ENCODE peak calls at places on chromosome 3, in five cellular contexts. One of them, this sample, is unnamed.

GRCh38 chr3:105823149-105823866 is 45.5 kb downstream of the CBLB start:
- DNase-seq in IMR-90: peak; percentile 98
- DNase-seq in fibroblast of lung: peak; percentile 99
- DNase-seq in mesenchymal stem cell: peak; percentile 97
- DNase-seq in PC-9: peak; percentile 11
- DNase-seq in this sample: peak; percentile 72

GRCh38 chr3:143329567-143330164 is 210.1 kb downstream of the CHST2 start:
- DNase-seq in IMR-90: no peak
- DNase-seq in fibroblast of lung: peak; percentile 61
- DNase-seq in mesenchymal stem cell: no peak
- DNase-seq in PC-9: no peak
- DNase-seq in this sample: no peak

GRCh38 chr3:11090551-11090950 is 63.7 kb upstream of the HRH1 start:
- DNase-seq in IMR-90: no peak
- DNase-seq in fibroblast of lung: no peak
- DNase-seq in mesenchymal stem cell: no peak
- DNase-seq in PC-9: no peak
- DNase-seq in this sample: no peak

GRCh38 chr3:182920515-182921084 is 59.7 kb downstream of the DCUN1D1 start:
- DNase-seq in IMR-90: no peak
- DNase-seq in fibroblast of lung: peak; percentile 19
- DNase-seq in mesenchymal stem cell: no peak
- DNase-seq in PC-9: no peak
- DNase-seq in this sample: no peak

GRCh38 chr3:97957617-97958311 is 14.5 kb downstream of the RIOX2 start:
- DNase-seq in IMR-90: no peak
- DNase-seq in fibroblast of lung: no peak
- DNase-seq in mesenchymal stem cell: peak; percentile 77
- DNase-seq in PC-9: no peak
- DNase-seq in this sample: peak; percentile 63

GRCh38 chr3:185216587-185216918 is 37.3 kb downstream of the EHHADH start:
- DNase-seq in IMR-90: no peak
- DNase-seq in fibroblast of lung: peak; percentile 47
- DNase-seq in mesenchymal stem cell: peak; percentile 2
- DNase-seq in PC-9: no peak
- DNase-seq in this sample: no peak

GRCh38 chr3:154955907-154956533 is 124.1 kb upstream of the MME start:
- DNase-seq in IMR-90: no peak
- DNase-seq in fibroblast of lung: no peak
- DNase-seq in mesenchymal stem cell: no peak
- DNase-seq in PC-9: no peak
- DNase-seq in this sample: no peak

GRCh38 chr3:69541823-69542264 is 156.0 kb upstream of the FRMD4B start:
- DNase-seq in IMR-90: no peak
- DNase-seq in fibroblast of lung: no peak
- DNase-seq in mesenchymal stem cell: no peak
- DNase-seq in PC-9: no peak
- DNase-seq in this sample: no peak

GRCh38 chr3:44970916-44971490 is 5.0 kb downstream of the ZDHHC3 start:
- DNase-seq in IMR-90: no peak
- DNase-seq in fibroblast of lung: no peak
- DNase-seq in mesenchymal stem cell: no peak
- DNase-seq in PC-9: no peak
- DNase-seq in this sample: no peak

GRCh38 chr3:66629431-66630368 is 128.9 kb upstream of the LRIG1 start:
- DNase-seq in IMR-90: no peak
- DNase-seq in fibroblast of lung: no peak
- DNase-seq in mesenchymal stem cell: no peak
- DNase-seq in PC-9: no peak
- DNase-seq in this sample: no peak

GRCh38 chr3:65483475-65483874 is 555.2 kb downstream of the MAGI1 start:
- DNase-seq in IMR-90: no peak
- DNase-seq in fibroblast of lung: peak; percentile 34
- DNase-seq in mesenchymal stem cell: no peak
- DNase-seq in PC-9: peak; percentile 33
- DNase-seq in this sample: no peak

GRCh38 chr3:11690863-11691833 is 47.4 kb upstream of the VGLL4 start:
- DNase-seq in IMR-90: peak; percentile 50
- DNase-seq in fibroblast of lung: peak; percentile 77
- DNase-seq in mesenchymal stem cell: peak; percentile 25
- DNase-seq in PC-9: peak; percentile 27
- DNase-seq in this sample: no peak

GRCh38 chr3:197428117-197428761 is 127.5 kb downstream of the BDH1 start:
- DNase-seq in IMR-90: peak; percentile 36
- DNase-seq in fibroblast of lung: peak; percentile 84
- DNase-seq in mesenchymal stem cell: peak; percentile 89
- DNase-seq in PC-9: peak; percentile 76
- DNase-seq in this sample: peak; percentile 78

GRCh38 chr3:46693038-46693896 is at the start of gene ALS2CL:
- DNase-seq in IMR-90: no peak
- DNase-seq in fibroblast of lung: peak; percentile 6
- DNase-seq in mesenchymal stem cell: peak; percentile 57
- DNase-seq in PC-9: peak; percentile 77
- DNase-seq in this sample: peak; percentile 95

GRCh38 chr3:181700168-181701087 is 11.3 kb upstream of the SOX2 start:
- DNase-seq in IMR-90: peak; percentile 54
- DNase-seq in fibroblast of lung: peak; percentile 69
- DNase-seq in mesenchymal stem cell: peak; percentile 63
- DNase-seq in PC-9: peak; percentile 75
- DNase-seq in this sample: peak; percentile 92

GRCh38 chr3:101081990-101082389 is 88.8 kb upstream of the ABI3BP start:
- DNase-seq in IMR-90: peak; percentile 88
- DNase-seq in fibroblast of lung: peak; percentile 41
- DNase-seq in mesenchymal stem cell: peak; percentile 9
- DNase-seq in PC-9: no peak
- DNase-seq in this sample: no peak

GRCh38 chr3:55629432-55629831 is 142.3 kb upstream of the WNT5A start:
- DNase-seq in IMR-90: peak; percentile 31
- DNase-seq in fibroblast of lung: peak; percentile 55
- DNase-seq in mesenchymal stem cell: peak; percentile 32
- DNase-seq in PC-9: peak; percentile 58
- DNase-seq in this sample: no peak

GRCh38 chr3:15753056-15753710 is 44.6 kb downstream of the ANKRD28 start:
- DNase-seq in IMR-90: no peak
- DNase-seq in fibroblast of lung: no peak
- DNase-seq in mesenchymal stem cell: no peak
- DNase-seq in PC-9: no peak
- DNase-seq in this sample: no peak

GRCh38 chr3:89315750-89316149 is 208.3 kb downstream of the EPHA3 start:
- DNase-seq in IMR-90: no peak
- DNase-seq in fibroblast of lung: peak; percentile 75
- DNase-seq in mesenchymal stem cell: no peak
- DNase-seq in PC-9: no peak
- DNase-seq in this sample: no peak

GRCh38 chr3:50195501-50196252 is 4.3 kb downstream of the GNAT1 start:
- DNase-seq in IMR-90: no peak
- DNase-seq in fibroblast of lung: no peak
- DNase-seq in mesenchymal stem cell: no peak
- DNase-seq in PC-9: no peak
- DNase-seq in this sample: peak; percentile 92

GRCh38 chr3:129971368-129972052 is 3.0 kb upstream of the TRH start:
- DNase-seq in IMR-90: no peak
- DNase-seq in fibroblast of lung: no peak
- DNase-seq in mesenchymal stem cell: no peak
- DNase-seq in PC-9: no peak
- DNase-seq in this sample: no peak

GRCh38 chr3:158775001-158775400 is 26.9 kb upstream of the MFSD1 start:
- DNase-seq in IMR-90: no peak
- DNase-seq in fibroblast of lung: no peak
- DNase-seq in mesenchymal stem cell: peak; percentile 28
- DNase-seq in PC-9: no peak
- DNase-seq in this sample: no peak

GRCh38 chr3:60555704-60556340 is 695.4 kb downstream of the FHIT start:
- DNase-seq in IMR-90: peak; percentile 74
- DNase-seq in fibroblast of lung: peak; percentile 88
- DNase-seq in mesenchymal stem cell: peak; percentile 24
- DNase-seq in PC-9: peak; percentile 12
- DNase-seq in this sample: peak; percentile 72

GRCh38 chr3:100170492-100170891 is 56.2 kb upstream of the FILIP1L start:
- DNase-seq in IMR-90: no peak
- DNase-seq in fibroblast of lung: no peak
- DNase-seq in mesenchymal stem cell: no peak
- DNase-seq in PC-9: no peak
- DNase-seq in this sample: no peak

GRCh38 chr3:46293991-46294833 is 52.0 kb downstream of the CCR3 start:
- DNase-seq in IMR-90: no peak
- DNase-seq in fibroblast of lung: no peak
- DNase-seq in mesenchymal stem cell: no peak
- DNase-seq in PC-9: no peak
- DNase-seq in this sample: no peak

GRCh38 chr3:126523745-126524428 is at the start of gene CHST13:
- DNase-seq in IMR-90: peak; percentile 16
- DNase-seq in fibroblast of lung: peak; percentile 60
- DNase-seq in mesenchymal stem cell: peak; percentile 42
- DNase-seq in PC-9: peak; percentile 68
- DNase-seq in this sample: peak; percentile 96

GRCh38 chr3:49984424-49984823 is 44.5 kb downstream of the RBM6 start:
- DNase-seq in IMR-90: no peak
- DNase-seq in fibroblast of lung: no peak
- DNase-seq in mesenchymal stem cell: no peak
- DNase-seq in PC-9: no peak
- DNase-seq in this sample: no peak

DNA sequence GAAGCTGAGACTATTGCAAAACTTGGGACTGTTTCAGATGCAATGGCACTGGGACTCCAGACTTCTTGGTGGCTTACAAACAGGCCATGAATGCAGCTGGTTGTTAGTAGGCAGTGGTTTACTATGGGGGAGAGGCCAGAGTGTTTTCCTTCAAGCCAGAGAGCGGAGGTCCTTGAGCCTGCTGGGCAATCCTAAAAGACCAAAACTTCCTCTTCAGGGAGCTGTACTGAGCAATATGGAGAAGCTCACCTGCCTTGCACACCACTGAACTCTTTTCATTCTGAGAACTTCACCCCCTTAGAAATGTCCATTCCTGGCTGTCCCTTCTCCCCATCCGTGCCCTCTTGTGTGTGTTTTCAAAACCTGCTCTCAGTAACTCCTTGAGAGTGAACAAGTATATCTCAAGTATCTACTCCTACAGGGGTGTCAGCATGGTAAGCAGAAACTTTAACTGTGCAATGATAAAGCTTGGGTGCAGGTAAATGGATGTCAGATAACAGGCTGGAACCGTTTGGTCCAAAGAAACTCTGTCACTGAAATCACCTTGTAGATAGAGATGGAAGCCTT is 213.9 kb downstream of the CLSTN2 start:
- DNase-seq in IMR-90: no peak
- DNase-seq in fibroblast of lung: no peak
- DNase-seq in mesenchymal stem cell: no peak
- DNase-seq in PC-9: no peak
- DNase-seq in this sample: no peak
- H2AFZ ChIP-seq in IMR-90: no peak overlapping the region
- H2AFZ ChIP-seq in fibroblast of lung: no peak overlapping the region
- H2AFZ ChIP-seq in mesenchymal stem cell: no peak overlapping the region
- H2AFZ ChIP-seq in PC-9: no peak overlapping the region
- H2AFZ ChIP-seq in this sample: no peak overlapping the region

GRCh38 chr3:170367797-170368196 is 10.3 kb downstream of the SKIL start:
- DNase-seq in IMR-90: no peak
- DNase-seq in fibroblast of lung: no peak
- DNase-seq in mesenchymal stem cell: no peak
- DNase-seq in PC-9: no peak
- DNase-seq in this sample: no peak

GRCh38 chr3:170368921-170369320 is 11.4 kb downstream of the SKIL start:
- DNase-seq in IMR-90: no peak
- DNase-seq in fibroblast of lung: no peak
- DNase-seq in mesenchymal stem cell: no peak
- DNase-seq in PC-9: no peak
- DNase-seq in this sample: no peak

DNA sequence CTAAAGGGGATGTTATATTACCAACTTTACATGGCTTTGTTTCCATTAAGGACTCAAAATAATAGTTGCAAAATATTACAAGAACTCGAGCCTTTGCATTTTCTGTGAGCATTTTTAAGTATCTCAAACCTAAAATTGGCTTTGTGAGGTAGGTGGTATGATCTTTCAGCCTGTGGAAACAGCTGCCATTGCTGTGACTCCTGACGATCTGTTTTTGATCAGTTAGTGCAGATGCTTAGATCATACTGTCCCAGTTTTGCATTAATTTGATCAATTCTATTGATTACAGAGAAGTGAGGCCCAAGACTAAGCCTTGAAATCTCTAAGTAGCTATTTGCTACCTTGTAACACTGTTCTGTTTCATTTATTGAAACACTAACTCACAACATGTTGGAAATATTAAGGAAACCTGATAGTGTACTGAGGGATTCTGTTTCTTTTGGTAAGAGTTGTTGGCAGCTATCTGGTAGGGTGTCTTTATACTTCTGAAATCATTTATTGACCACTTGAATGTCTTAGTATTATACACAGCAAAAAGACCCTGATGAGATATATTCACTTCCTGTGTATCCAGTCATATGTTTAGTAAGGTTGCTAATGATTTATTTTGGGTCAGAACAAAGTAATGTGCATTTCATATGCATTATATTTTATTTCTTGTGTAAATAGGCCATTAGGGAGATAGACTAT is 14.8 kb downstream of the SKIL start:
- DNase-seq in IMR-90: peak; percentile 32
- DNase-seq in fibroblast of lung: no peak
- DNase-seq in mesenchymal stem cell: no peak
- DNase-seq in PC-9: no peak
- DNase-seq in this sample: no peak
- H3K4me3 ChIP-seq in IMR-90: no peak overlapping the region
- H3K4me3 ChIP-seq in fibroblast of lung: no peak overlapping the region
- H3K4me3 ChIP-seq in mesenchymal stem cell: peak overlapping the region; percentile 41
- H3K4me3 ChIP-seq in PC-9: no peak overlapping the region
- H3K4me3 ChIP-seq in this sample: no peak overlapping the region

DNA sequence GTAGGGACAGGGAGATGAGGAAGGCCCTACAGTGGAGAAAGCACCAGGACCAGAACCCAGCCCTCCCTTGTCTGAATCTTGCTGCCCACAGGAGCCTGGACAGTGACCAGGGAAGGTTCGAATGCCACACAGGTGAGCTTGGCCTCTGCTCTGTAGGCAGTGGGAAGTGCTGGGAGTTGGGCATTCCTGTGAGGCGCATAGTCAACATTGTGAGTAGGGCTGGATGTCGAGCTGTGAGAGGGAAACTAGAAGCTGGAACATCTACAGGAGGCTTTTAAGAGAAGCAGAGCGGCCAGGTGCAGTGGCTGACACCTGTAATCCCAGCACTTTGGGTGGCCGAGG is 20.3 kb upstream of the ALAS1 start:
- DNase-seq in IMR-90: no peak
- DNase-seq in fibroblast of lung: no peak
- DNase-seq in mesenchymal stem cell: no peak
- DNase-seq in PC-9: peak; percentile 27
- DNase-seq in this sample: no peak
- H2AFZ ChIP-seq in IMR-90: no peak overlapping the region
- H2AFZ ChIP-seq in fibroblast of lung: no peak overlapping the region
- H2AFZ ChIP-seq in mesenchymal stem cell: no peak overlapping the region
- H2AFZ ChIP-seq in PC-9: no peak overlapping the region
- H2AFZ ChIP-seq in this sample: no peak overlapping the region

DNA sequence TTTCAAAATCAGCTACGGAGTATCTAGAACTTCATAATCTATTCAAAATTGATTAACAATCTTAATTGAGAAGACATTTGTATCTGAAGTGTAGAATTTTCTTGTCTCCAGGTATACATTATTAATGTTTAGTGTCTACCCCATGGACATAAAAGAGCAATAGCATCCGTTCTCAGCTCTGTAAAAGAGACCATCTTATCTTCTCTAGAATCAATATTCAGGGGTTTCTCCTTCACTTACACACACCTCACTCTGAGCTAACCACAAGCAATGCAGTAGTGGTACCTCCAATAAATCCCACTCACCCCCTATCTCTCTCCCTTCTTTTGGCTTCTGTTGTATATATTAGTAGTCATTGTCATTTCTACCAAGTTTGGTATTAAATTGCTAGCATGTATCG is 16.2 kb downstream of the MBNL1 start:
- DNase-seq in IMR-90: no peak
- DNase-seq in fibroblast of lung: no peak
- DNase-seq in mesenchymal stem cell: no peak
- DNase-seq in PC-9: no peak
- DNase-seq in this sample: no peak
- H3K4me3 ChIP-seq in IMR-90: no peak overlapping the region
- H3K4me3 ChIP-seq in fibroblast of lung: no peak overlapping the region
- H3K4me3 ChIP-seq in mesenchymal stem cell: no peak overlapping the region
- H3K4me3 ChIP-seq in PC-9: no peak overlapping the region
- H3K4me3 ChIP-seq in this sample: no peak overlapping the region